ENCODE peak calls at places on chromosome 1, in nine cellular contexts. One of them, this sample, is unnamed.

GRCh38 chr1:7267493-7267892 is 482.2 kb downstream of the CAMTA1 start:
- DNase-seq in WTC11: no peak
- DNase-seq in HT-29: no peak
- DNase-seq in GM23338: no peak
- DNase-seq in LHCN-M2: peak; percentile 87
- DNase-seq in fibroblast of pulmonary artery: peak; percentile 6
- DNase-seq in ecto neural progenitor cell: peak; percentile 33
- DNase-seq in head of caudate nucleus: no peak
- DNase-seq in HTR-8/SVneo: peak; percentile 35
- DNase-seq in this sample: no peak

GRCh38 chr1:55698136-55698535 is 483.0 kb upstream of the USP24 start:
- DNase-seq in WTC11: no peak
- DNase-seq in HT-29: no peak
- DNase-seq in GM23338: no peak
- DNase-seq in LHCN-M2: no peak
- DNase-seq in fibroblast of pulmonary artery: no peak
- DNase-seq in ecto neural progenitor cell: no peak
- DNase-seq in head of caudate nucleus: no peak
- DNase-seq in HTR-8/SVneo: no peak
- DNase-seq in this sample: no peak

GRCh38 chr1:42933610-42934009 is 25.1 kb downstream of the SLC2A1 start:
- DNase-seq in WTC11: no peak
- DNase-seq in HT-29: peak; percentile 5
- DNase-seq in GM23338: no peak
- DNase-seq in LHCN-M2: no peak
- DNase-seq in fibroblast of pulmonary artery: no peak
- DNase-seq in ecto neural progenitor cell: no peak
- DNase-seq in head of caudate nucleus: no peak
- DNase-seq in HTR-8/SVneo: no peak
- DNase-seq in this sample: no peak

GRCh38 chr1:21956720-21957552 is 19.8 kb upstream of the HSPG2 start:
- DNase-seq in WTC11: no peak
- DNase-seq in HT-29: peak; percentile 96
- DNase-seq in GM23338: peak; percentile 29
- DNase-seq in LHCN-M2: peak; percentile 35
- DNase-seq in fibroblast of pulmonary artery: peak; percentile 67
- DNase-seq in ecto neural progenitor cell: no peak
- DNase-seq in head of caudate nucleus: no peak
- DNase-seq in HTR-8/SVneo: peak; percentile 57
- DNase-seq in this sample: no peak

GRCh38 chr1:9835758-9836631 is 12.2 kb upstream of the CLSTN1 start:
- DNase-seq in WTC11: peak; percentile 73
- DNase-seq in HT-29: peak; percentile 45
- DNase-seq in GM23338: peak; percentile 80
- DNase-seq in LHCN-M2: no peak
- DNase-seq in fibroblast of pulmonary artery: peak; percentile 52
- DNase-seq in ecto neural progenitor cell: peak; percentile 75
- DNase-seq in head of caudate nucleus: peak; percentile 41
- DNase-seq in HTR-8/SVneo: no peak
- DNase-seq in this sample: peak; percentile 81

GRCh38 chr1:239184581-239185244 is 201.7 kb upstream of the CHRM3 start:
- DNase-seq in WTC11: no peak
- DNase-seq in HT-29: no peak
- DNase-seq in GM23338: no peak
- DNase-seq in LHCN-M2: no peak
- DNase-seq in fibroblast of pulmonary artery: no peak
- DNase-seq in ecto neural progenitor cell: no peak
- DNase-seq in head of caudate nucleus: no peak
- DNase-seq in HTR-8/SVneo: no peak
- DNase-seq in this sample: no peak

GRCh38 chr1:8137406-8138244 is 111.5 kb upstream of the ERRFI1 start:
- DNase-seq in WTC11: no peak
- DNase-seq in HT-29: peak; percentile 26
- DNase-seq in GM23338: no peak
- DNase-seq in LHCN-M2: peak; percentile 100
- DNase-seq in fibroblast of pulmonary artery: peak; percentile 92
- DNase-seq in ecto neural progenitor cell: peak; percentile 70
- DNase-seq in head of caudate nucleus: no peak
- DNase-seq in HTR-8/SVneo: peak; percentile 69
- DNase-seq in this sample: no peak

GRCh38 chr1:36091141-36091540 is 2.4 kb downstream of the ADPRS start:
- DNase-seq in WTC11: peak; percentile 3
- DNase-seq in HT-29: no peak
- DNase-seq in GM23338: no peak
- DNase-seq in LHCN-M2: no peak
- DNase-seq in fibroblast of pulmonary artery: no peak
- DNase-seq in ecto neural progenitor cell: no peak
- DNase-seq in head of caudate nucleus: no peak
- DNase-seq in HTR-8/SVneo: no peak
- DNase-seq in this sample: no peak

GRCh38 chr1:51592711-51593110 is 24.2 kb upstream of the OSBPL9 start:
- DNase-seq in WTC11: no peak
- DNase-seq in HT-29: no peak
- DNase-seq in GM23338: no peak
- DNase-seq in LHCN-M2: no peak
- DNase-seq in fibroblast of pulmonary artery: no peak
- DNase-seq in ecto neural progenitor cell: no peak
- DNase-seq in head of caudate nucleus: no peak
- DNase-seq in HTR-8/SVneo: no peak
- DNase-seq in this sample: no peak

GRCh38 chr1:15734296-15734695 is 1.8 kb upstream of the SLC25A34 start:
- DNase-seq in WTC11: no peak
- DNase-seq in HT-29: no peak
- DNase-seq in GM23338: no peak
- DNase-seq in LHCN-M2: no peak
- DNase-seq in fibroblast of pulmonary artery: no peak
- DNase-seq in ecto neural progenitor cell: no peak
- DNase-seq in head of caudate nucleus: no peak
- DNase-seq in HTR-8/SVneo: no peak
- DNase-seq in this sample: no peak

GRCh38 chr1:162861101-162861500 is at the start of gene CCDC190:
- DNase-seq in WTC11: no peak
- DNase-seq in HT-29: no peak
- DNase-seq in GM23338: peak; percentile 17
- DNase-seq in LHCN-M2: peak; percentile 47
- DNase-seq in fibroblast of pulmonary artery: peak; percentile 26
- DNase-seq in ecto neural progenitor cell: no peak
- DNase-seq in head of caudate nucleus: peak; percentile 18
- DNase-seq in HTR-8/SVneo: no peak
- DNase-seq in this sample: no peak

GRCh38 chr1:185155600-185156320 is 993 bp downstream of the TRMT1L start:
- DNase-seq in WTC11: no peak
- DNase-seq in HT-29: peak; percentile 47
- DNase-seq in GM23338: no peak
- DNase-seq in LHCN-M2: peak; percentile 17
- DNase-seq in fibroblast of pulmonary artery: peak; percentile 32
- DNase-seq in ecto neural progenitor cell: no peak
- DNase-seq in head of caudate nucleus: no peak
- DNase-seq in HTR-8/SVneo: no peak
- DNase-seq in this sample: no peak

GRCh38 chr1:111571987-111572386 is 47.6 kb upstream of the RAP1A start:
- DNase-seq in WTC11: no peak
- DNase-seq in HT-29: no peak
- DNase-seq in GM23338: peak; percentile 22
- DNase-seq in LHCN-M2: peak; percentile 48
- DNase-seq in fibroblast of pulmonary artery: peak; percentile 53
- DNase-seq in ecto neural progenitor cell: no peak
- DNase-seq in head of caudate nucleus: no peak
- DNase-seq in HTR-8/SVneo: peak; percentile 19
- DNase-seq in this sample: no peak

GRCh38 chr1:169853335-169853734 is 40.4 kb downstream of the SCYL3 start:
- DNase-seq in WTC11: no peak
- DNase-seq in HT-29: no peak
- DNase-seq in GM23338: no peak
- DNase-seq in LHCN-M2: no peak
- DNase-seq in fibroblast of pulmonary artery: no peak
- DNase-seq in ecto neural progenitor cell: no peak
- DNase-seq in head of caudate nucleus: no peak
- DNase-seq in HTR-8/SVneo: no peak
- DNase-seq in this sample: no peak

GRCh38 chr1:78092686-78093085 is 46.9 kb downstream of the GIPC2 start:
- DNase-seq in WTC11: no peak
- DNase-seq in HT-29: no peak
- DNase-seq in GM23338: no peak
- DNase-seq in LHCN-M2: peak; percentile 79
- DNase-seq in fibroblast of pulmonary artery: no peak
- DNase-seq in ecto neural progenitor cell: no peak
- DNase-seq in head of caudate nucleus: no peak
- DNase-seq in HTR-8/SVneo: no peak
- DNase-seq in this sample: peak; percentile 32

GRCh38 chr1:233256191-233256590 is 39.3 kb downstream of the PCNX2 start:
- DNase-seq in WTC11: no peak
- DNase-seq in HT-29: no peak
- DNase-seq in GM23338: no peak
- DNase-seq in LHCN-M2: no peak
- DNase-seq in fibroblast of pulmonary artery: no peak
- DNase-seq in ecto neural progenitor cell: no peak
- DNase-seq in head of caudate nucleus: no peak
- DNase-seq in HTR-8/SVneo: no peak
- DNase-seq in this sample: no peak

GRCh38 chr1:119139393-119139792 is 1.1 kb downstream of the WARS2 start:
- DNase-seq in WTC11: no peak
- DNase-seq in HT-29: peak; percentile 37
- DNase-seq in GM23338: peak; percentile 23
- DNase-seq in LHCN-M2: no peak
- DNase-seq in fibroblast of pulmonary artery: no peak
- DNase-seq in ecto neural progenitor cell: no peak
- DNase-seq in head of caudate nucleus: no peak
- DNase-seq in HTR-8/SVneo: no peak
- DNase-seq in this sample: no peak

GRCh38 chr1:204574856-204575145 is 58.6 kb downstream of the MDM4 start:
- DNase-seq in WTC11: no peak
- DNase-seq in HT-29: no peak
- DNase-seq in GM23338: no peak
- DNase-seq in LHCN-M2: no peak
- DNase-seq in fibroblast of pulmonary artery: no peak
- DNase-seq in ecto neural progenitor cell: no peak
- DNase-seq in head of caudate nucleus: no peak
- DNase-seq in HTR-8/SVneo: no peak
- DNase-seq in this sample: no peak

GRCh38 chr1:232524056-232524455 is 105.9 kb downstream of the SIPA1L2 start:
- DNase-seq in WTC11: no peak
- DNase-seq in HT-29: no peak
- DNase-seq in GM23338: no peak
- DNase-seq in LHCN-M2: no peak
- DNase-seq in fibroblast of pulmonary artery: peak; percentile 54
- DNase-seq in ecto neural progenitor cell: no peak
- DNase-seq in head of caudate nucleus: no peak
- DNase-seq in HTR-8/SVneo: no peak
- DNase-seq in this sample: no peak

GRCh38 chr1:46466477-46467182 is 23.0 kb upstream of the DMBX1 start:
- DNase-seq in WTC11: peak; percentile 78
- DNase-seq in HT-29: no peak
- DNase-seq in GM23338: peak; percentile 83
- DNase-seq in LHCN-M2: no peak
- DNase-seq in fibroblast of pulmonary artery: no peak
- DNase-seq in ecto neural progenitor cell: peak; percentile 96
- DNase-seq in head of caudate nucleus: peak; percentile 39
- DNase-seq in HTR-8/SVneo: no peak
- DNase-seq in this sample: peak; percentile 88

GRCh38 chr1:226497991-226498689 is 50.4 kb upstream of the STUM start:
- DNase-seq in WTC11: no peak
- DNase-seq in HT-29: no peak
- DNase-seq in GM23338: no peak
- DNase-seq in LHCN-M2: no peak
- DNase-seq in fibroblast of pulmonary artery: no peak
- DNase-seq in ecto neural progenitor cell: peak; percentile 42
- DNase-seq in head of caudate nucleus: peak; percentile 39
- DNase-seq in HTR-8/SVneo: no peak
- DNase-seq in this sample: no peak

GRCh38 chr1:76465030-76465429 is 390.5 kb downstream of the ST6GALNAC3 start:
- DNase-seq in WTC11: no peak
- DNase-seq in HT-29: no peak
- DNase-seq in GM23338: no peak
- DNase-seq in LHCN-M2: no peak
- DNase-seq in fibroblast of pulmonary artery: peak; percentile 29
- DNase-seq in ecto neural progenitor cell: no peak
- DNase-seq in head of caudate nucleus: no peak
- DNase-seq in HTR-8/SVneo: no peak
- DNase-seq in this sample: no peak

GRCh38 chr1:77341195-77341594 is 59.4 kb downstream of the AK5 start:
- DNase-seq in WTC11: no peak
- DNase-seq in HT-29: no peak
- DNase-seq in GM23338: no peak
- DNase-seq in LHCN-M2: peak; percentile 49
- DNase-seq in fibroblast of pulmonary artery: no peak
- DNase-seq in ecto neural progenitor cell: no peak
- DNase-seq in head of caudate nucleus: peak; percentile 29
- DNase-seq in HTR-8/SVneo: no peak
- DNase-seq in this sample: no peak

This sample was measured in ELF-1.